ENCODE peak calls at places on chromosomes 12 and 14, in nine cellular contexts. N is mucosa of descending colon, Q is omental fat pad, E is heart left ventricle, I is MM.1S, X is WTC11, G is NB4, Z is astrocyte, H is choroid plexus epithelial cell. O is an unnamed sample.

GRCh38 chr14:67487937-67488893 is at the start of gene TMEM229B:
- DNase-seq in G (peak; percentile 90), I (peak; percentile 85), Q (no peak), N (peak; percentile 71), X (no peak), E (peak; percentile 46), H (peak; percentile 42), Z (no peak), O (peak; percentile 91)

GRCh38 chr12:120951-121350 is 54.4 kb downstream of the IQSEC3 start:
- DNase-seq in E (no peak), Z (no peak), G (no peak), N (no peak), I (no peak), H (no peak), X (no peak), Q (no peak), O (no peak)

GRCh38 chr12:122895290-122895689 is 634 bp downstream of the VPS37B start:
- DNase-seq in Z (no peak), G (no peak), H (no peak), N (no peak), Q (no peak), X (no peak), I (no peak), E (no peak), O (no peak)

GRCh38 chr14:56241441-56241840 is 123.2 kb downstream of the PELI2 start:
- DNase-seq in N (no peak), Q (no peak), H (peak; percentile 13), I (no peak), G (no peak), X (no peak), Z (no peak), E (no peak), O (no peak)

GRCh38 chr12:32083489-32083888 is 23.2 kb upstream of the BICD1 start:
- DNase-seq in G (no peak), E (no peak), I (no peak), H (peak; percentile 74), N (no peak), Z (peak; percentile 80), Q (no peak), X (no peak), O (no peak)

GRCh38 chr14:98945611-98946570 is 326.1 kb downstream of the BCL11B start:
- DNase-seq in Z (no peak), E (no peak), H (no peak), X (no peak), N (no peak), G (no peak), I (no peak), Q (no peak), O (no peak)

GRCh38 chr12:29320295-29321090 is 60.5 kb downstream of the ERGIC2 start:
- DNase-seq in N (no peak), E (no peak), X (no peak), Q (no peak), I (no peak), Z (peak; percentile 98), H (peak; percentile 78), G (no peak), O (no peak)

GRCh38 chr12:7642287-7642686 is 23.4 kb downstream of the APOBEC1 start:
- DNase-seq in N (no peak), G (no peak), E (no peak), Q (no peak), X (no peak), H (no peak), I (no peak), Z (no peak), O (no peak)

GRCh38 chr12:45655186-45655585 is 74.3 kb upstream of the ARID2 start:
- DNase-seq in Q (no peak), E (no peak), Z (no peak), G (peak; percentile 41), I (no peak), N (peak; percentile 45), H (peak; percentile 68), X (no peak), O (no peak)

GRCh38 chr12:91103101-91103500 is 8.2 kb downstream of the LUM start:
- DNase-seq in Z (no peak), X (no peak), Q (no peak), N (no peak), H (no peak), I (no peak), E (no peak), G (no peak), O (no peak)

GRCh38 chr12:108204618-108205017 is 75.5 kb downstream of the WSCD2 start:
- DNase-seq in E (no peak), Q (no peak), H (no peak), X (no peak), G (no peak), Z (no peak), I (no peak), N (no peak), O (no peak)

GRCh38 chr12:121184425-121184824 is 25.5 kb upstream of the P2RX4 start:
- DNase-seq in E (no peak), G (no peak), X (peak; percentile 27), H (no peak), Q (no peak), Z (no peak), N (no peak), I (no peak), O (no peak)
- TF ChIP-seq CTCF in E (no peak), G (no peak), X (no peak), H (no peak), Q (no peak), Z (no peak), N (no peak), I (no peak), O (no peak)

DNA sequence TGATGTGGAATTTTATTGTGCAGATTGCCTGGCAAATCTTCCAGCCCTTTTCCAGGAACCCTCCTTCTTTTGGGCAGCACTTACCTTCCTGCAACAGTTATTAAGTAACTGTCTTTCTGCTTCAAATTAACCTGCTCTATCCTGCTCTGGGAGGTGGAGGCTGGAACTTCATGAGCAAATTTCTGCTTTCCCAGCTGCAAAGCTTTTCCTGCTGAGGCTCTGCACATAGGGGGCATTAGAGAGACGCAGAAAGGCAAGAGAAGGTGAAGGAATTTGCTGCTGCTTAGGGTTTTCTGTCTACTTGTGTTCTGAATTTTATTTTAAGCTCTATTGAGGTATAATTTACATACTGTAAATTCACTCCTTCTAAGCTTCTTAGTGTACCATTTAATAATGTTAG is 259.2 kb downstream of the PCNX1 start:
- DNase-seq in I (no peak), G (peak; percentile 75), E (no peak), H (peak; percentile 94), Q (no peak), Z (peak; percentile 70), X (peak; percentile 39), N (peak; percentile 73), O (no peak)
- TF ChIP-seq CTCF in I (no peak), G (peak; percentile 72), E (peak; percentile 64), H (peak; percentile 99), Q (no peak), Z (peak; percentile 84), X (no peak), N (no peak), O (peak; percentile 57)

GRCh38 chr12:116609236-116609635 is 50.1 kb downstream of the MAP1LC3B2 start:
- DNase-seq in E (no peak), X (no peak), H (no peak), N (no peak), I (no peak), Z (no peak), Q (no peak), G (peak; percentile 44), O (no peak)

GRCh38 chr12:116610971-116611541 is 51.9 kb downstream of the MAP1LC3B2 start:
- DNase-seq in I (no peak), X (no peak), Z (no peak), G (peak; percentile 53), N (no peak), H (no peak), Q (no peak), E (peak; percentile 32), O (no peak)

GRCh38 chr12:116612436-116612835 is 53.3 kb downstream of the MAP1LC3B2 start:
- DNase-seq in X (no peak), Q (no peak), I (no peak), H (no peak), N (no peak), G (no peak), Z (no peak), E (no peak), O (no peak)

GRCh38 chr12:116607039-116607438 is 47.9 kb downstream of the MAP1LC3B2 start:
- DNase-seq in N (no peak), X (no peak), E (no peak), I (no peak), G (no peak), Z (no peak), H (no peak), Q (no peak), O (no peak)

DNA sequence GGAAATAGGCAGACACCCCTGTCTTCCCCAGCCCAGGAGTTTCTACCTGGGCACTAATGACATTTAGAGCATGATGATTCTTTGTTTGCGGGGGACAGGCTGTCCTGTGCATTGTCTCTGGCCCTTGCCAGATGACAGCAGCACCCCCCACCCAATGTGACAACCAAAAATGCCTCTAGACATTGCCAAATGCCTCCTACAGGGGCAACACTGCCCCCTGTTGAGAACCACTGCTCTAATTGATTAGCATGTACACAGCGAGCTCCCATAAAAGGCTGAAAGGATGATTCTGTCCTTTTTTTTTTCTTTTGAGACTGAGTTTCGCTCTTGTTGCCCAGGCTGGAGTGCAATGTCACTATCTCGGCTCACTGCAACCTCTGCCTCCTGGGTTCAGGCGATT is 50.5 kb downstream of the MAP1LC3B2 start:
- DNase-seq in I (peak; percentile 6), E (no peak), Q (no peak), X (peak; percentile 50), G (peak; percentile 91), N (peak; percentile 40), H (no peak), Z (no peak), O (no peak)
- TF ChIP-seq CTCF in I (peak; percentile 12), E (peak; percentile 44), Q (no peak), X (peak; percentile 15), G (peak; percentile 84), N (no peak), H (peak; percentile 51), Z (no peak), O (peak; percentile 49)

GRCh38 chr12:83245156-83245555 is 558.5 kb downstream of the TMTC2 start:
- DNase-seq in Z (no peak), H (no peak), X (no peak), G (no peak), E (no peak), Q (no peak), I (no peak), N (no peak), O (no peak)
- TF ChIP-seq CTCF in Z (no peak), H (no peak), X (no peak), G (no peak), E (no peak), Q (no peak), I (no peak), N (no peak), O (no peak)

DNA sequence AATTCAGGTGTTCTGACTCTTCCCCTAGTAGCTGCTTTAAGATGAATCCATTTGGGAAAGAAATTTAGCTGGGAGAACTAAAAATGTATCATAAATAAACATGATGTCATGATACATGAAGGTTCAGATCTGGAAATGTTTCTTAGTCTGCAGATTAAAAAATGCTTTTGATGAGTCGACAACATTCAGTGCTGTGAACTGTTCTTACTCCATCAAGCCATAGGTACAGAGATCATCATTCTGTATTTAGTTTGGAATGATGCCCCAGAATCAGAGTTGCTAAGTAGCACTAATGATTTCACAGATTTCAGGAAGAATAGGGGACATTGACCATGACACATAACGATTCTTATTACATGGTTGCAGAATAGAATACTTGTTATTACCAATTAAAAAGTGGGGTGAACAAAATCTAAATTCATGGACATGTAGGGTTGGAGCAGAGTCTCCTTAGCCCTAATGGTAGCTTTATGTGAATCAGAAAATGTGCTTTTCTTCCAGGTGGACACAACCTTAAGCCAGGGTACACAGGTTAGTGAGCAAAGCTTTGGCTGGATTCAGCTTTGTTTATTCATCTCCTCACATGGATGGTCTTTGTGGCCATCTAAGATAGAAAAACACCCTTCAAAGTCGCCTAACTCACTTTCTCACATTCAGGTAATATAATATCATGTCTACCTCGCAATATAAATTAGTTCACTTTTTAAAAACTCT is 205.4 kb upstream of the SEL1L start:
- DNase-seq in Z (no peak), H (no peak), N (no peak), X (no peak), Q (no peak), I (no peak), E (no peak), G (no peak), O (no peak)
- TF ChIP-seq CTCF in Z (no peak), H (no peak), N (no peak), X (no peak), Q (no peak), I (no peak), E (no peak), G (no peak), O (no peak)

O was measured in GM13977.